ENCODE peak calls at places on chromosomes 1 and 21, in five cellular contexts. V is CD4-positive, alpha-beta memory T cell; Z is AG04450; D is OCI-LY7; E is right cardiac atrium. I is an unnamed sample. For H3K9me3, the result is how much of the 10 kb centered on the place peaks cover.

GRCh38 chr21:43913928-43914327 is 48.9 kb downstream of the AGPAT3 start:
- DNase-seq in V (no peak), Z (no peak), D (no peak), E (no peak), I (no peak)

GRCh38 chr1:201649776-201650607 is 111.1 kb downstream of the NAV1 start:
- DNase-seq in V (no peak), Z (no peak), D (no peak), E (peak), I (no peak)

GRCh38 chr1:114155756-114156155 is 2.1 kb upstream of the SYT6 start:
- DNase-seq in V (no peak), Z (no peak), D (no peak), E (no peak), I (no peak)

GRCh38 chr1:234111458-234112142 is 207.1 kb downstream of the SLC35F3 start:
- DNase-seq in V (no peak), Z (no peak), D (no peak), E (peak), I (no peak)

GRCh38 chr1:19938502-19938901 is 15.1 kb upstream of the PLA2G2E start:
- DNase-seq in V (no peak), Z (no peak), D (no peak), E (no peak), I (no peak)

GRCh38 chr1:189033171-189033570 is 1444.5 kb downstream of the BRINP3 start:
- DNase-seq in V (no peak), Z (no peak), D (no peak), E (no peak), I (no peak)

GRCh38 chr1:31707711-31708110 is 3.9 kb upstream of the COL16A1 start:
- DNase-seq in V (no peak), Z (no peak), D (no peak), E (no peak), I (no peak)

GRCh38 chr1:172499636-172500141 is 33.3 kb upstream of the SUCO start:
- DNase-seq in V (no peak), Z (no peak), D (no peak), E (no peak), I (no peak)

GRCh38 chr1:154972517-154973343 is 1.8 kb upstream of the CKS1B start:
- DNase-seq in V (no peak), Z (peak), D (no peak), E (peak), I (no peak)

GRCh38 chr1:181635108-181635507 is 151.8 kb downstream of the CACNA1E start:
- DNase-seq in V (no peak), Z (no peak), D (no peak), E (no peak), I (no peak)

GRCh38 chr1:181632960-181633359 is 149.6 kb downstream of the CACNA1E start:
- DNase-seq in V (no peak), Z (no peak), D (no peak), E (no peak), I (no peak)

GRCh38 chr1:181640959-181641358 is 157.6 kb downstream of the CACNA1E start:
- DNase-seq in V (no peak), Z (no peak), D (no peak), E (no peak), I (no peak)

GRCh38 chr1:181632492-181632891 is 149.2 kb downstream of the CACNA1E start:
- DNase-seq in V (no peak), Z (no peak), D (no peak), E (no peak), I (no peak)

GRCh38 chr1:181638004-181638403 is 154.7 kb downstream of the CACNA1E start:
- DNase-seq in V (no peak), Z (no peak), D (no peak), E (no peak), I (no peak)
- H3K9me3 ChIP-seq in V (under half), Z (under half), D (under half), E (under half), I (under half)

GRCh38 chr1:227632325-227632724 is 69.0 kb downstream of the ZNF678 start:
- DNase-seq in V (no peak), Z (no peak), D (no peak), E (no peak), I (no peak)
- H3K9me3 ChIP-seq in V (under half), Z (under half), D (under half), E (under half), I (under half)

DNA sequence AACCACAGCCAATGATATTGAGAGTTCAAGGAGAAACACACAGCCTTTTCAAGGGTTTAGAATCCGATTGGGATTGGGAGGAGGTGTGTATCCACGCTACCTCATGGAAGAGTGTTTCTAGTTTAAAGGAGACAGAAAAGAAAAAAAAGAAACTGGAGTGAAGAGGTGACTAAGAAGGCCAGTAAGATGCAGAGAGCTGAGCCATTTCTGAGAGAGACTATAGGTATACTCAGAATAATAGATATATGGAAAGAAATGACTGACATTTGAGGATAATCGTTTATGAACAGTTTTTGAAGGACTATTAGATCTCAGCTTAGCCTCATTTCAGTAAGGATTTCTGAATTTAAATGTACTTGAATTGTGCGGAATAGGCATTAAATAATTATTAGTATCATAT is 42.8 kb downstream of the LRRC8C start:
- DNase-seq in V (no peak), Z (no peak), D (no peak), E (no peak), I (no peak)
- H3K9me3 ChIP-seq in V (under half), Z (under half), D (under half), E (under half), I (under half)

DNA sequence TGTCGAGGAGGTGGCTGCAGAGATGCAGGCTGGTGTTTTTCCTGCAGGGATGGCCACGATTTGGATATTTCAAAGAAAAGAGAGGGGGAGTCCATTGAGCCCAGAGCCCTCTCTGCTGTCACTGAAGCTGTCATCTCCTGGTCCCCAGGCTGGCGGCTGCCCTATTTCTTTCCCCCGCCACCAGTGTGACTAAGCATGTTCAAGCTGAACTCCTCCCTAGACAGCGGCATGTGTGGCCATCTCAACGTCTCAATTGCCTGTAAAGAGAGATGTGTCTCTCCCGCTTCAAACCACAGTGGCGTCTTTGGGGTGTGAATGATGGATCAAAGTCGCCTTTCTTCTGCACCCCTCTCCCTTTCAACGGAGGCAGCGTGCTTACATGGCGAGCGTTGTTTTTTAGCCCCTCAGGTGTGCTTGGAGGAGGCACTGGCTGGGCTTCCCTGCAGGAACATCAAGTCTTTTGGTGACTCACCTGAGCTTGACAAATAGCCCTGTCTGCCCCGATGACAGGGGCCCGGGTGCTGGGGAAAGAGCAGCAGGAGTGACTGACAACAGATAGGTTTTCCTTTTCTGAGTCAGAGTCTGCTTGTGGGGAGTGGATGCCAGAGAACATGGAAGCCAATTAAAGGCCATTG is 346.4 kb upstream of the AJAP1 start:
- DNase-seq in V (no peak), Z (no peak), D (no peak), E (no peak), I (no peak)
- H3K9me3 ChIP-seq in V (under half), Z (half or more), D (under half), E (under half), I (under half)

I was measured in T-helper 17 cell.